ENCODE peak calls at places on chromosomes 16 and 17, in five cellular contexts. One of them, this sample, is unnamed.

GRCh38 chr16:80751167-80751566 is 53.2 kb downstream of the CDYL2 start:
- DNase-seq in GM12878: no peak
- DNase-seq in HepG2: no peak
- DNase-seq in K562: no peak
- DNase-seq in A549: no peak
- DNase-seq in this sample: peak

GRCh38 chr17:42247734-42248133 is 28.5 kb downstream of the STAT5B start:
- DNase-seq in A549: peak
- DNase-seq in GM12878: no peak
- DNase-seq in K562: no peak
- DNase-seq in HepG2: peak
- DNase-seq in this sample: peak

GRCh38 chr17:10744509-10745000 is 14.7 kb upstream of the TMEM220 start:
- DNase-seq in K562: no peak
- DNase-seq in A549: no peak
- DNase-seq in GM12878: no peak
- DNase-seq in HepG2: peak
- DNase-seq in this sample: no peak

GRCh38 chr17:79388556-79389295 is 222.1 kb downstream of the RBFOX3 start:
- DNase-seq in K562: peak
- DNase-seq in GM12878: no peak
- DNase-seq in HepG2: peak
- DNase-seq in A549: peak
- DNase-seq in this sample: peak

GRCh38 chr17:56699186-56699895 is 105.8 kb downstream of the NOG start:
- DNase-seq in HepG2: no peak
- DNase-seq in A549: peak
- DNase-seq in K562: no peak
- DNase-seq in GM12878: no peak
- DNase-seq in this sample: peak

GRCh38 chr17:41910701-41911391 is 7.9 kb downstream of the ACLY start:
- DNase-seq in A549: peak
- DNase-seq in HepG2: no peak
- DNase-seq in K562: no peak
- DNase-seq in GM12878: no peak
- DNase-seq in this sample: peak

GRCh38 chr16:64017789-64018188 is 1104.1 kb downstream of the CDH11 start:
- DNase-seq in A549: no peak
- DNase-seq in GM12878: no peak
- DNase-seq in K562: no peak
- DNase-seq in HepG2: no peak
- DNase-seq in this sample: no peak

GRCh38 chr17:6724009-6724408 is 10.8 kb upstream of the SLC13A5 start:
- DNase-seq in K562: no peak
- DNase-seq in A549: no peak
- DNase-seq in GM12878: no peak
- DNase-seq in HepG2: no peak
- DNase-seq in this sample: no peak

GRCh38 chr17:266701-267656 is 85.5 kb upstream of the DOC2B start:
- DNase-seq in K562: no peak
- DNase-seq in HepG2: no peak
- DNase-seq in A549: no peak
- DNase-seq in GM12878: no peak
- DNase-seq in this sample: no peak
- H3K4me3 ChIP-seq in K562: no peak
- H3K4me3 ChIP-seq in HepG2: no peak
- H3K4me3 ChIP-seq in A549: no peak
- H3K4me3 ChIP-seq in GM12878: no peak
- H3K4me3 ChIP-seq in this sample: no peak

DNA sequence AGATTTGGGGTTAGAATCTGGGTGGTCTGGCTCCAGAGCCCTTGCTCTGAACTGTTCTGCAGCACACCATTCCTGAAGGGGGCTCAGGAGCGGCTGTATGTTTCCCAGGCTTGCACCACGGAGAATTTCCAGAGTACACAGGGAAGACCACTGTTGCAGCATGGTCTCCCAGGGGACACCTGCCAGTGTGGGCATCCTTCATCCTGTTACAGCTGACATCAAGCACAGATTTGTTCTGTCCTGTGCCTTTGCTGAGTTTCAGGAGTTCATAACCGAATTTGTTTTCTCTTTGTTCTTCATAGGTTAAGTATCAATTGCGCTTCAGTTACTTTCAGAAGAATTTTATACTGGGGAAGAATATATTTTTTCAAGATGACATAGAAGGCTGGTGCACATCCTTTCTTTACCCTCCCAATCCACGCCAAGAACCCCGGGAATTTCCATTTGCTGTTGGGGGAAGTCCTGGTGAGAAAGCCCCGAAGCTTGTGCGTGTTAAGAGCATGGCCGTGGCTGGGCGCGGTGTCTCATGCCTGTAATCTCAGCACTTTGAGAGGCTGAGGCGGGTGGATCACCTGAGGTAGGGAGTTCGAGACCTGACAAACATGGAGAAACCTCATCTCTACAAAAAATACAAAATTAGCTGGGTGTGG is 26.3 kb upstream of the ABCA3 start:
- DNase-seq in GM12878: peak
- DNase-seq in K562: no peak
- DNase-seq in A549: no peak
- DNase-seq in HepG2: no peak
- DNase-seq in this sample: no peak
- TF ChIP-seq BHLHE40 in GM12878: peak
- TF ChIP-seq BHLHE40 in K562: no peak
- TF ChIP-seq BHLHE40 in A549: no peak
- TF ChIP-seq BHLHE40 in HepG2: no peak
- TF ChIP-seq BHLHE40 in this sample: no peak

GRCh38 chr17:73119631-73120030 is 27.1 kb upstream of the SLC39A11 start:
- DNase-seq in HepG2: no peak
- DNase-seq in A549: no peak
- DNase-seq in K562: no peak
- DNase-seq in GM12878: no peak
- DNase-seq in this sample: no peak
- TF ChIP-seq RAD21 in HepG2: no peak
- TF ChIP-seq RAD21 in A549: no peak
- TF ChIP-seq RAD21 in K562: no peak
- TF ChIP-seq RAD21 in GM12878: no peak
- TF ChIP-seq RAD21 in this sample: no peak

GRCh38 chr17:48910370-48910769 is 2.2 kb downstream of the UBE2Z start:
- DNase-seq in GM12878: no peak
- DNase-seq in K562: no peak
- DNase-seq in A549: no peak
- DNase-seq in HepG2: peak
- DNase-seq in this sample: no peak
- H3K4me3 ChIP-seq in GM12878: peak
- H3K4me3 ChIP-seq in K562: no peak
- H3K4me3 ChIP-seq in A549: peak
- H3K4me3 ChIP-seq in HepG2: peak
- H3K4me3 ChIP-seq in this sample: no peak

DNA sequence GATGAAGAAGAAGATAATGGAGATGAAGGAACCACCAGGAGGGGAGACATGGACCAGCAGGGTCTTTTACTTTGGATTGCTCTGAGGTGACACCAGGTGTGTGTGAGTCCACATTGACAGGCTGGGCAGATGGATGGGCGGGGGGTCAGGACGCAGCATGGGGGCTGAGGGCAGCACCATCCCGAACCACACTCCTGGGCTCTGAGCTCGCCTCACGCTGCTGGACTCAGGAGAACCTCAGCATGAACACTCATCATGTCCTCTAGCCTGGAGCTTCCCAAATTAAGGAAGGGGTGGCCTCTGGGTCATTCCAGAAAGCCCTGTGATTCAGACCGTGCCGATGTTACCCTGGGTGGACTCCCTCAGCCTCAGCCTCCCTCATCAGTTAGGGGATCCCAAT is 50.4 kb upstream of the MAP3K14 start:
- DNase-seq in HepG2: no peak
- DNase-seq in GM12878: no peak
- DNase-seq in K562: no peak
- DNase-seq in A549: no peak
- DNase-seq in this sample: no peak
- TF ChIP-seq BHLHE40 in HepG2: no peak
- TF ChIP-seq BHLHE40 in GM12878: no peak
- TF ChIP-seq BHLHE40 in K562: no peak
- TF ChIP-seq BHLHE40 in A549: no peak
- TF ChIP-seq BHLHE40 in this sample: no peak

GRCh38 chr17:83203073-83203471 is 123.7 kb downstream of the METRNL start:
- DNase-seq in K562: no peak
- DNase-seq in A549: no peak
- DNase-seq in HepG2: peak
- DNase-seq in GM12878: no peak
- DNase-seq in this sample: peak
- TF ChIP-seq RAD21 in K562: no peak
- TF ChIP-seq RAD21 in A549: no peak
- TF ChIP-seq RAD21 in HepG2: no peak
- TF ChIP-seq RAD21 in GM12878: no peak
- TF ChIP-seq RAD21 in this sample: peak

GRCh38 chr17:40646791-40647548 is 648 bp downstream of the SMARCE1 start:
- DNase-seq in K562: peak
- DNase-seq in A549: no peak
- DNase-seq in HepG2: peak
- DNase-seq in GM12878: no peak
- DNase-seq in this sample: peak
- H3K4me3 ChIP-seq in K562: peak
- H3K4me3 ChIP-seq in A549: peak
- H3K4me3 ChIP-seq in HepG2: peak
- H3K4me3 ChIP-seq in GM12878: peak
- H3K4me3 ChIP-seq in this sample: peak

GRCh38 chr17:71472809-71473789 is 647.7 kb upstream of the SOX9 start:
- DNase-seq in HepG2: peak
- DNase-seq in K562: peak
- DNase-seq in GM12878: no peak
- DNase-seq in A549: peak
- DNase-seq in this sample: peak
- TF ChIP-seq BHLHE40 in HepG2: no peak
- TF ChIP-seq BHLHE40 in K562: no peak
- TF ChIP-seq BHLHE40 in GM12878: no peak
- TF ChIP-seq BHLHE40 in A549: no peak
- TF ChIP-seq BHLHE40 in this sample: no peak

GRCh38 chr16:81987706-81988105 is 23.6 kb downstream of the SDR42E1 start:
- DNase-seq in A549: no peak
- DNase-seq in HepG2: no peak
- DNase-seq in GM12878: no peak
- DNase-seq in K562: no peak
- DNase-seq in this sample: no peak
- TF ChIP-seq RAD21 in A549: no peak
- TF ChIP-seq RAD21 in HepG2: no peak
- TF ChIP-seq RAD21 in GM12878: no peak
- TF ChIP-seq RAD21 in K562: no peak
- TF ChIP-seq RAD21 in this sample: no peak

This sample was measured in IMR-90.